ENCODE peak calls at places on chromosomes 3 and 15, in seven cellular contexts. F is Karpas-422, I is stomach, H is colonic mucosa, C is cardiac muscle cell, S is fibroblast of lung, A is heart left ventricle. O is an unnamed sample.

GRCh38 chr3:129829640-129830039 is 63.9 kb downstream of the TMCC1 start:
- DNase-seq in F (peak), I (no peak), H (peak), C (peak), S (peak), A (peak), O (peak)

GRCh38 chr3:144585953-144586352 is 614.3 kb downstream of the DIPK2A start:
- DNase-seq in F (no peak), I (no peak), H (no peak), C (no peak), S (no peak), A (no peak), O (no peak)

GRCh38 chr3:9226326-9226725 is 23.1 kb downstream of the SRGAP3 start:
- DNase-seq in F (no peak), I (no peak), H (no peak), C (no peak), S (peak), A (no peak), O (no peak)

GRCh38 chr15:70096215-70096974 is 1.3 kb downstream of the TLE3 start:
- DNase-seq in F (peak), I (peak), H (peak), C (peak), S (peak), A (peak), O (peak)

GRCh38 chr3:152638707-152639450 is 196.1 kb upstream of the P2RY1 start:
- DNase-seq in F (no peak), I (no peak), H (no peak), C (no peak), S (peak), A (no peak), O (no peak)

GRCh38 chr15:91032919-91033803 is 10.8 kb upstream of the VPS33B start:
- DNase-seq in F (peak), I (peak), H (peak), C (peak), S (no peak), A (peak), O (peak)

GRCh38 chr15:34853001-34853758 is 57.8 kb upstream of the ACTC1 start:
- DNase-seq in F (no peak), I (no peak), H (no peak), C (no peak), S (peak), A (no peak), O (no peak)

GRCh38 chr3:48927928-48928327 is 9.3 kb downstream of the ARIH2 start:
- DNase-seq in F (no peak), I (no peak), H (no peak), C (no peak), S (no peak), A (no peak), O (no peak)

GRCh38 chr3:52406231-52406661 is 38.7 kb downstream of the SEMA3G start:
- DNase-seq in F (no peak), I (peak), H (peak), C (no peak), S (no peak), A (no peak), O (no peak)

GRCh38 chr3:187968883-187969580 is 184.9 kb upstream of the LPP start:
- DNase-seq in F (no peak), I (no peak), H (no peak), C (no peak), S (peak), A (no peak), O (peak)

GRCh38 chr15:32637704-32638103 is 3.8 kb upstream of the SCG5 start:
- DNase-seq in F (peak), I (no peak), H (no peak), C (no peak), S (no peak), A (no peak), O (no peak)

GRCh38 chr15:98955980-98956723 is 51.4 kb downstream of the PGPEP1L start:
- DNase-seq in F (no peak), I (no peak), H (no peak), C (no peak), S (no peak), A (peak), O (no peak)

GRCh38 chr3:23199649-23200048 is 3.5 kb upstream of the UBE2E2 start:
- DNase-seq in F (no peak), I (no peak), H (no peak), C (no peak), S (no peak), A (no peak), O (no peak)

GRCh38 chr3:46280105-46280797 is 38.0 kb downstream of the CCR3 start:
- DNase-seq in F (no peak), I (no peak), H (no peak), C (no peak), S (peak), A (no peak), O (no peak)

GRCh38 chr3:21703291-21703690 is 47.7 kb downstream of the ZNF385D start:
- DNase-seq in F (no peak), I (no peak), H (no peak), C (no peak), S (peak), A (no peak), O (no peak)

GRCh38 chr3:18379647-18380046 is 45.5 kb downstream of the SATB1 start:
- DNase-seq in F (no peak), I (no peak), H (no peak), C (no peak), S (no peak), A (no peak), O (no peak)

GRCh38 chr15:80801891-80802680 is 22.9 kb downstream of the CEMIP start:
- DNase-seq in F (no peak), I (no peak), H (peak), C (no peak), S (no peak), A (peak), O (no peak)

GRCh38 chr3:40333416-40333815 is 23.9 kb downstream of the EIF1B start:
- DNase-seq in F (no peak), I (no peak), H (no peak), C (no peak), S (no peak), A (peak), O (peak)

GRCh38 chr3:135000465-135000864 is 205.4 kb downstream of the EPHB1 start:
- DNase-seq in F (no peak), I (no peak), H (no peak), C (no peak), S (no peak), A (no peak), O (no peak)

GRCh38 chr3:134320749-134321148 is 53.5 kb downstream of the AMOTL2 start:
- DNase-seq in F (no peak), I (peak), H (peak), C (no peak), S (no peak), A (no peak), O (no peak)

GRCh38 chr15:25987638-25988037 is 124.5 kb upstream of the ATP10A start:
- DNase-seq in F (no peak), I (no peak), H (no peak), C (no peak), S (no peak), A (no peak), O (no peak)

GRCh38 chr3:129317014-129317771 is 38.5 kb downstream of the HMCES start:
- DNase-seq in F (no peak), I (no peak), H (no peak), C (no peak), S (no peak), A (no peak), O (no peak)

GRCh38 chr15:89326316-89326715 is 8.3 kb downstream of the POLG start:
- DNase-seq in F (no peak), I (no peak), H (no peak), C (no peak), S (no peak), A (no peak), O (no peak)

GRCh38 chr3:131142580-131142979 is 115.9 kb downstream of the NEK11 start:
- DNase-seq in F (peak), I (no peak), H (no peak), C (no peak), S (peak), A (no peak), O (no peak)

GRCh38 chr3:50982540-50983325 is 308.0 kb downstream of the DOCK3 start:
- DNase-seq in F (no peak), I (no peak), H (no peak), C (no peak), S (no peak), A (no peak), O (no peak)

GRCh38 chr3:79016587-79017380 is 751.0 kb downstream of the ROBO1 start:
- DNase-seq in F (no peak), I (no peak), H (no peak), C (no peak), S (no peak), A (no peak), O (no peak)

GRCh38 chr15:69025320-69025719 is 10.8 kb downstream of the NOX5 start:
- DNase-seq in F (no peak), I (no peak), H (no peak), C (no peak), S (no peak), A (no peak), O (no peak)

GRCh38 chr3:41581700-41582099 is 380.2 kb downstream of the ULK4 start:
- DNase-seq in F (no peak), I (no peak), H (no peak), C (no peak), S (no peak), A (no peak), O (no peak)

GRCh38 chr15:49625460-49626036 is 4.7 kb downstream of the DTWD1 start:
- DNase-seq in F (no peak), I (no peak), H (no peak), C (no peak), S (no peak), A (no peak), O (no peak)

GRCh38 chr3:72604287-72604686 is 244.0 kb downstream of the SHQ1 start:
- DNase-seq in F (no peak), I (no peak), H (no peak), C (no peak), S (no peak), A (no peak), O (no peak)

GRCh38 chr3:72601049-72601448 is 247.2 kb downstream of the SHQ1 start:
- DNase-seq in F (no peak), I (no peak), H (no peak), C (no peak), S (peak), A (no peak), O (no peak)

GRCh38 chr3:72597756-72598195 is 250.5 kb downstream of the SHQ1 start:
- DNase-seq in F (no peak), I (no peak), H (no peak), C (peak), S (peak), A (no peak), O (no peak)

GRCh38 chr3:72598856-72599255 is 249.4 kb downstream of the SHQ1 start:
- DNase-seq in F (no peak), I (no peak), H (no peak), C (no peak), S (no peak), A (no peak), O (no peak)

DNA sequence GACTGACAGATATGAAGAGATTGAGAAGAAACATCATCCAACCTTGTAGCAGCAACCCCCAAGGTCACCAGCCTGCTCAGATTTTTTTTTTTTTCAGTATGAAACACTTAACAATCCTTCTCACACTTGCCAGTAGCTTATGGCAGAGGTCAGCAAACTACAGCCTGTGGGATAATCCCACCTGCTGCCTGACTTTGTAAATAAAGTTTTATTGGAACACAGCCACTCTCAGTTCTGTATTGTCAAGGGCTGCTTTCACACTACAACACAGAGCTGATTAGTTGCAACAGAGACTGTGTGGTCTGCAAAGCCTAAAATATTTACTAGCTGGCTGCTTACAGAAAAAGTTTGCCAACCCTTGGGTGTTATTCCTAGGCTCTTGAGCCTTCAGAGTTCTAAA is 246.3 kb downstream of the SHQ1 start:
- DNase-seq in F (no peak), I (no peak), H (no peak), C (no peak), S (no peak), A (no peak), O (peak)
- H3K27ac ChIP-seq in F (no peak), I (no peak), H (no peak), C (no peak), S (no peak), A (no peak), O (no peak)

DNA sequence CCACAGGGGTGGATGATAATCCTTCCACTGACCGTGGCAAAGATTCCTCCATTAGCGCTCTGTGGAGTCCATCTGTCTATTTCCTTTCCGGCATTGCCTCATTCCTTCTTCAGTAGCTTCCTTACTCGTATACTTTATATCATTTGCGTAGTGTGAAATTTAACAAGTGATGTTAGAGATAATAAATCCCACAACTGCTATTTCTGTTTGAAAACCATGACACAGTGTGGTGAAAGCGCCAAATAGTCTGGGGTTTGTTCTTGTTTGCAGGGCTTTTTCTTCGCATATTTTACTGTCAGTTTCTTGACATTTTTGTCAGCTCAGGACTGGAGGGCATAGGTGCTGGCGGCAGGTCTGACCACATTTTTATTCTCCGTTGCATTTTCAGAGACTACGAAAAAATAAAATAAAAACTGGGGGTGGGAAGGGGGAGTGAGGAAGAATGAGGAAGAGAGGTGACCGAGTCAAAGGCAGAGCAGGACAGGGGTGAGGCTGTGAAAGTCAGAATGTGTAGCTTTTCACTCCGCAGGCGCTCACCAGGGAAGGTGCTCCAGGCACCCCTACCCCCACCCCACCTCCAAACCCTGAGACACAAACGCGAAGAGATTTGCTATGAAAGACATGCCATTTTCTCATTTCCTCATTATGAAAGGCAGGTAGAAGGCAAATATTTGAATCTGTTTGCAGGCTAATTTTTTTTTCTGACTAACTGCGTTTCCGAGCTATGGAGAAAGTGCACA is 965.0 kb downstream of the MCTP2 start:
- DNase-seq in F (no peak), I (no peak), H (no peak), C (no peak), S (no peak), A (no peak), O (no peak)
- H3K4me3 ChIP-seq in F (no peak), I (no peak), H (no peak), C (no peak), S (no peak), A (no peak), O (no peak)

GRCh38 chr3:150800722-150801121 is 37.8 kb upstream of the SIAH2 start:
- DNase-seq in F (no peak), I (no peak), H (no peak), C (no peak), S (no peak), A (no peak), O (no peak)

GRCh38 chr3:150803440-150803985 is 40.5 kb upstream of the SIAH2 start:
- DNase-seq in F (no peak), I (no peak), H (no peak), C (no peak), S (no peak), A (no peak), O (no peak)

GRCh38 chr3:150797155-150797554 is 34.2 kb upstream of the SIAH2 start:
- DNase-seq in F (no peak), I (no peak), H (no peak), C (no peak), S (no peak), A (no peak), O (no peak)

GRCh38 chr3:150793641-150794040 is 30.7 kb upstream of the SIAH2 start:
- DNase-seq in F (no peak), I (no peak), H (no peak), C (no peak), S (no peak), A (no peak), O (no peak)

DNA sequence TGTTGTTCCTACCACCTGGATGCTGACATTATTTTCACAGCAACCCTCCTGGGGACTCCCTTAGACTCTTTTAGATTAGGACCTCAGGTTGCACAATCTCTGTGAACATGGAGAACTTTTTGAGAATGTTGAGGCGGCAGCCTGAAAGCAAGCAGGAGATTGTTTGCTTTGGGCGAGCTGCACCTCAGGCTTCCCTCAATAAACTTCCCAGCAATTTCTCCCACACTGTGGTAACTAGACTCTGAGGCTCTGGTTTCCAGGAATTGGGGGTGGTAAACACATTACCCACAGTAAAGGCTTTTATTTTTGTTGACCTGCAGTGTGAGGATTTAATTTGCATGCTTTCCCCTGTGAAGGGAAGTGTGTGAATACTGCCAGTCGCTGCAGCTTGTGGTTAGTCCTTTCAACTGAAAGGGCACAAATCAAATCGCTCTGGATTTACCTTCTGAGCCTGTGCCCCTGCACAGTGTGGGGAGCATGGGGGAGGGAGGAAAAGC is 35.2 kb upstream of the SIAH2 start:
- DNase-seq in F (no peak), I (peak), H (no peak), C (no peak), S (no peak), A (no peak), O (peak)
- H3K27ac ChIP-seq in F (no peak), I (no peak), H (no peak), C (no peak), S (no peak), A (no peak), O (peak)

GRCh38 chr3:141430326-141430725 is 56.5 kb upstream of the RASA2 start:
- DNase-seq in F (no peak), I (no peak), H (no peak), C (no peak), S (no peak), A (no peak), O (no peak)

GRCh38 chr3:141431411-141432378 is 55.1 kb upstream of the RASA2 start:
- DNase-seq in F (no peak), I (no peak), H (no peak), C (no peak), S (no peak), A (no peak), O (peak)

GRCh38 chr3:141436180-141436579 is 50.6 kb upstream of the RASA2 start:
- DNase-seq in F (no peak), I (peak), H (no peak), C (peak), S (no peak), A (no peak), O (no peak)

GRCh38 chr3:141434255-141434654 is 52.6 kb upstream of the RASA2 start:
- DNase-seq in F (no peak), I (no peak), H (no peak), C (no peak), S (no peak), A (no peak), O (no peak)

GRCh38 chr3:141432904-141433303 is 53.9 kb upstream of the RASA2 start:
- DNase-seq in F (no peak), I (no peak), H (no peak), C (no peak), S (no peak), A (no peak), O (no peak)
- H3K4me3 ChIP-seq in F (no peak), I (no peak), H (no peak), C (no peak), S (no peak), A (no peak), O (no peak)

O was measured in body of pancreas.